ENCODE peak calls at places on chromosomes 5 and 9, in nine cellular contexts. H is putamen, O is left colon, P is NCI-H82, F is WTC11, E is tibial nerve, W is activated T-cell treated with anti-CD3 and anti-CD28 coated beads for 1 hour, R is KBM-7, B is ELF-1. A is an unnamed sample.

GRCh38 chr9:133585481-133586367 is 23.5 kb downstream of the FAM163B start:
- DNase-seq in P (peak; percentile 55), E (no peak), H (no peak), W (no peak), O (no peak), B (peak; percentile 81), R (peak; percentile 38), F (no peak), A (peak; percentile 80)

GRCh38 chr5:36396640-36397039 is 94.9 kb upstream of the RANBP3L start:
- DNase-seq in F (no peak), H (no peak), O (no peak), B (no peak), P (no peak), W (no peak), R (no peak), E (no peak), A (no peak)

GRCh38 chr5:112267231-112267630 is 151.8 kb downstream of the EPB41L4A start:
- DNase-seq in O (no peak), P (no peak), W (no peak), B (no peak), R (no peak), F (no peak), H (no peak), E (no peak), A (no peak)

GRCh38 chr9:134475051-134475790 is 149.0 kb downstream of the RXRA start:
- DNase-seq in E (peak; percentile 72), F (no peak), O (peak; percentile 74), B (no peak), W (peak; percentile 15), H (no peak), P (peak; percentile 12), R (no peak), A (peak; percentile 73)

GRCh38 chr5:129460121-129460950 is at the start of gene ADAMTS19:
- DNase-seq in H (peak; percentile 49), O (peak; percentile 39), W (no peak), F (peak; percentile 61), P (peak; percentile 22), E (no peak), R (peak; percentile 41), B (peak; percentile 71), A (peak; percentile 73)

GRCh38 chr9:132350861-132351315 is 3.9 kb downstream of the SETX start:
- DNase-seq in F (no peak), B (no peak), E (no peak), P (no peak), O (no peak), H (no peak), W (no peak), R (no peak), A (no peak)

GRCh38 chr9:33153666-33154065 is 13.5 kb downstream of the B4GALT1 start:
- DNase-seq in B (no peak), P (no peak), E (no peak), R (peak; percentile 50), H (no peak), W (no peak), F (no peak), O (no peak), A (no peak)

GRCh38 chr9:114237781-114238180 is 82.4 kb downstream of the COL27A1 start:
- DNase-seq in F (no peak), H (no peak), B (no peak), P (no peak), O (no peak), W (no peak), E (no peak), R (no peak), A (no peak)

GRCh38 chr9:138010861-138011260 is 133.3 kb downstream of the CACNA1B start:
- DNase-seq in W (no peak), O (no peak), H (no peak), B (no peak), P (no peak), E (no peak), R (no peak), F (no peak), A (peak; percentile 19)

GRCh38 chr5:169265888-169266287 is 35.1 kb downstream of the SLIT3 start:
- DNase-seq in R (peak; percentile 3), F (no peak), H (no peak), P (no peak), E (no peak), W (no peak), O (no peak), B (peak; percentile 30), A (peak; percentile 20)

GRCh38 chr5:115351356-115352195 is 55.1 kb upstream of the CCDC112 start:
- DNase-seq in B (no peak), E (no peak), O (no peak), F (no peak), R (no peak), H (peak; percentile 64), P (no peak), W (no peak), A (no peak)

GRCh38 chr5:67879619-67880357 is 335.8 kb upstream of the PIK3R1 start:
- DNase-seq in O (no peak), F (no peak), B (no peak), E (no peak), W (no peak), R (no peak), H (no peak), P (no peak), A (no peak)

GRCh38 chr9:124280176-124280691 is 22.5 kb downstream of the NEK6 start:
- DNase-seq in O (no peak), W (no peak), R (no peak), P (no peak), B (no peak), H (no peak), E (no peak), F (no peak), A (no peak)

GRCh38 chr9:16475996-16476395 is 394.5 kb downstream of the BNC2 start:
- DNase-seq in P (no peak), O (no peak), B (no peak), H (no peak), F (no peak), E (no peak), W (no peak), R (no peak), A (no peak)

GRCh38 chr5:84478603-84479002 is 93.9 kb upstream of the EDIL3 start:
- DNase-seq in W (no peak), F (no peak), O (no peak), R (no peak), P (no peak), H (no peak), B (no peak), E (no peak), A (no peak)

GRCh38 chr9:136923881-136924280 is 20.7 kb downstream of the FBXW5 start:
- DNase-seq in B (no peak), H (no peak), F (no peak), P (no peak), R (no peak), E (no peak), O (no peak), W (no peak), A (no peak)

GRCh38 chr5:172559004-172559932 is 81.8 kb upstream of the NEURL1B start:
- DNase-seq in R (no peak), W (no peak), P (peak; percentile 22), F (no peak), O (peak; percentile 29), E (peak; percentile 21), H (no peak), B (no peak), A (no peak)

A was measured in H7.